ENCODE peak calls at places on chromosome 3, in ten cellular contexts. Y is IMR-90, F is esophagus muscularis mucosa, I is psoas muscle, S is cardiac muscle cell, J is GM23248, T is sigmoid colon, H is fibroblast of pulmonary artery, B is tibial artery, C is neural progenitor cell. W is an unnamed sample.

GRCh38 chr3:61141697-61142096 is 109.6 kb downstream of the FHIT start:
- DNase-seq in Y (no peak), F (no peak), I (no peak), S (no peak), J (no peak), T (no peak), H (no peak), B (no peak), C (peak), W (no peak)

GRCh38 chr3:52109556-52110380 is 44.5 kb downstream of the POC1A start:
- DNase-seq in Y (peak), F (no peak), I (peak), S (no peak), J (no peak), T (peak), H (peak), B (no peak), C (no peak), W (no peak)

GRCh38 chr3:14391033-14391432 is 11.4 kb upstream of the SLC6A6 start:
- DNase-seq in Y (peak), F (no peak), I (peak), S (no peak), J (peak), T (peak), H (peak), B (peak), C (no peak), W (no peak)

GRCh38 chr3:142964150-142964498 is 650 bp upstream of the PAQR9 start:
- DNase-seq in Y (peak), F (no peak), I (no peak), S (peak), J (peak), T (no peak), H (no peak), B (no peak), C (peak), W (no peak)

GRCh38 chr3:113238503-113238902 is 27.1 kb downstream of the BOC start:
- DNase-seq in Y (no peak), F (no peak), I (no peak), S (no peak), J (no peak), T (no peak), H (no peak), B (no peak), C (no peak), W (no peak)

GRCh38 chr3:120170223-120170622 is 76.0 kb upstream of the GSK3B start:
- DNase-seq in Y (peak), F (no peak), I (no peak), S (no peak), J (peak), T (no peak), H (peak), B (no peak), C (no peak), W (peak)

GRCh38 chr3:25153561-25153960 is 274.5 kb upstream of the RARB start:
- DNase-seq in Y (no peak), F (no peak), I (no peak), S (no peak), J (no peak), T (no peak), H (no peak), B (no peak), C (no peak), W (no peak)

GRCh38 chr3:45185461-45185860 is 39.3 kb upstream of the CDCP1 start:
- DNase-seq in Y (no peak), F (no peak), I (no peak), S (no peak), J (no peak), T (no peak), H (no peak), B (no peak), C (no peak), W (no peak)

GRCh38 chr3:72183489-72183888 is 398.5 kb upstream of the PROK2 start:
- DNase-seq in Y (no peak), F (no peak), I (no peak), S (no peak), J (no peak), T (no peak), H (no peak), B (no peak), C (no peak), W (no peak)

GRCh38 chr3:45509038-45509767 is 85.3 kb upstream of the LIMD1 start:
- DNase-seq in Y (peak), F (no peak), I (no peak), S (no peak), J (peak), T (no peak), H (peak), B (no peak), C (no peak), W (no peak)

GRCh38 chr3:100401674-100402036 is 316 bp downstream of the LNP1 start:
- DNase-seq in Y (peak), F (peak), I (peak), S (peak), J (peak), T (peak), H (peak), B (no peak), C (peak), W (peak)

GRCh38 chr3:100407164-100407563 is 5.8 kb downstream of the LNP1 start:
- DNase-seq in Y (no peak), F (no peak), I (no peak), S (no peak), J (no peak), T (no peak), H (no peak), B (no peak), C (no peak), W (no peak)

GRCh38 chr3:100400782-100401673 is at the start of the genes LNP1 and TOMM70:
- DNase-seq in Y (peak), F (peak), I (peak), S (peak), J (peak), T (peak), H (peak), B (peak), C (peak), W (peak)

GRCh38 chr3:100402150-100402706 is 889 bp downstream of the LNP1 start:
- DNase-seq in Y (peak), F (no peak), I (no peak), S (peak), J (peak), T (no peak), H (peak), B (no peak), C (no peak), W (no peak)

DNA sequence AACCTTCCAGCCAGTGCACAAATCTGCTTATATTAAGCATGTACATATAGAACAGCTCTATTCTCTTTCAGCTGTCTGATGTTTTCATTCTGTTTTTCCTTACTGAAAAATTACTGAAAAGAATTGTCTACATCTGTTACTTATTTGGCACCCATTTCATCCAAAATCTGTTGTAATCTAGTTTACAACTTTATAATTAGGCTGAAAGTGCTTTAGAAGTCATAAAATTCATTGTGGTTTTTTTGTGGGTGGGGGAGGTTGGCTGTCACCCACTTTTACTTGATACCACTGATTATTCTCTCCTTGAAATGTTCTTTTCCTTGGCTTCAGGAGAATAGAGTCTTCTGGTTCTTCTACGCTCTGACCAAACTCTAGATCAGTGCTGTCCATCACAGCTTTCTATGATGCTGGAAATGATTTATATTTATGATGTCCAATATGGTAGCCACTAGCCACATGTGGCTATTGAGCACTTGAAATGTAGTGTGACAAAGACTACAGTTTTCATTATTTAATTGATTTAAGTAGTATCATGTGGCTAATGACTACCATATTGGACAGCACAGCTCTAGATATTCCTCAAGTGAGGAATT is 2.7 kb downstream of the LNP1 start:
- DNase-seq in Y (no peak), F (no peak), I (no peak), S (no peak), J (no peak), T (no peak), H (no peak), B (no peak), C (no peak), W (no peak)
- H3K4me3 ChIP-seq in Y (no peak), F (no peak), I (peak), S (peak), J (peak), T (no peak), H (peak), B (peak), C (peak), W (no peak)

GRCh38 chr3:146161725-146162047 is 702 bp upstream of the PLOD2 start:
- DNase-seq in Y (peak), F (no peak), I (peak), S (no peak), J (peak), T (peak), H (peak), B (peak), C (peak), W (peak)

GRCh38 chr3:146163584-146163983 is 2.6 kb upstream of the PLOD2 start:
- DNase-seq in Y (peak), F (no peak), I (no peak), S (no peak), J (peak), T (no peak), H (peak), B (no peak), C (no peak), W (no peak)

GRCh38 chr3:146160964-146161724 is at the start of gene PLOD2:
- DNase-seq in Y (peak), F (no peak), I (peak), S (peak), J (peak), T (peak), H (peak), B (peak), C (peak), W (peak)

GRCh38 chr3:146164071-146164470 is 3.1 kb upstream of the PLOD2 start:
- DNase-seq in Y (no peak), F (no peak), I (no peak), S (no peak), J (peak), T (no peak), H (no peak), B (no peak), C (no peak), W (no peak)

GRCh38 chr3:146162561-146162960 is 1.6 kb upstream of the PLOD2 start:
- DNase-seq in Y (no peak), F (no peak), I (no peak), S (no peak), J (peak), T (peak), H (no peak), B (no peak), C (no peak), W (peak)
- H3K4me3 ChIP-seq in Y (no peak), F (peak), I (no peak), S (no peak), J (peak), T (no peak), H (peak), B (peak), C (no peak), W (no peak)

GRCh38 chr3:69761896-69762789 is 22.9 kb downstream of the MITF start:
- DNase-seq in Y (peak), F (peak), I (no peak), S (no peak), J (peak), T (no peak), H (peak), B (no peak), C (no peak), W (no peak)
- H3K4me3 ChIP-seq in Y (no peak), F (no peak), I (no peak), S (no peak), J (peak), T (no peak), H (no peak), B (no peak), C (no peak), W (no peak)

GRCh38 chr3:123126653-123127052 is 59.8 kb downstream of the PDIA5 start:
- DNase-seq in Y (no peak), F (no peak), I (no peak), S (no peak), J (no peak), T (no peak), H (no peak), B (peak), C (no peak), W (no peak)

GRCh38 chr3:123129532-123129931 is 62.7 kb downstream of the PDIA5 start:
- DNase-seq in Y (no peak), F (no peak), I (no peak), S (no peak), J (no peak), T (no peak), H (no peak), B (no peak), C (no peak), W (no peak)

GRCh38 chr3:123126051-123126450 is 59.2 kb downstream of the PDIA5 start:
- DNase-seq in Y (no peak), F (no peak), I (no peak), S (no peak), J (no peak), T (no peak), H (no peak), B (no peak), C (peak), W (no peak)

GRCh38 chr3:123130079-123130726 is 63.4 kb downstream of the PDIA5 start:
- DNase-seq in Y (no peak), F (no peak), I (no peak), S (no peak), J (no peak), T (no peak), H (no peak), B (no peak), C (no peak), W (no peak)

GRCh38 chr3:123129052-123129451 is 62.2 kb downstream of the PDIA5 start:
- DNase-seq in Y (no peak), F (no peak), I (no peak), S (no peak), J (no peak), T (no peak), H (no peak), B (no peak), C (no peak), W (no peak)
- H3K4me3 ChIP-seq in Y (no peak), F (no peak), I (no peak), S (no peak), J (no peak), T (no peak), H (no peak), B (no peak), C (no peak), W (no peak)

DNA sequence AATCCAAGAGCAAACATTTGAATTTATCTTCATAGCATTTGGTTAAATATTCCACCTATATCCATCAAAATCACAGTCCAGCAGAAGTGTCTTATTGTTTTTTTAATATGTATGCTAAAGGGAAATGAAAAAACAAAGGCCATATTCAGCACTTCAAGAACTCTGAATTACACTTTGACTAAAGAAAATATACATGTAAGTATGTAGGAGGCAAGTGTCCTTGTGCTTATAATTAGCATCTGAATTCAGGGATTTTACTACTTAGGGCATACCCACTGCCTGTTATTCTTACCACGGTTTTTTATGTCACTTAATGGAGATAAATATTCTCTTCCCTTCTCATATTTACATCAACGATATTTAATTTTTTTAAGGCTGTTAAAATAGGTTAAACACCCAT is 117.3 kb downstream of the TBC1D5 start:
- DNase-seq in Y (no peak), F (no peak), I (no peak), S (no peak), J (no peak), T (no peak), H (no peak), B (no peak), C (no peak), W (no peak)
- H3K4me3 ChIP-seq in Y (no peak), F (no peak), I (no peak), S (no peak), J (no peak), T (no peak), H (no peak), B (no peak), C (no peak), W (no peak)

W was measured in body of pancreas.